ENCODE peak calls at places on chromosome 6, in nine cellular contexts. K is NCI-H345, J is neural crest cell, B is kidney epithelial cell, V is NCI-H2171, Z is COR-L47, T is tibial nerve, G is NAMALWA, Y is dermis blood vessel endothelial cell. L is an unnamed sample.

GRCh38 chr6:141326925-141327324 is 805.8 kb upstream of the GJE1 start:
- DNase-seq in K (no peak), J (no peak), B (no peak), V (no peak), Z (no peak), T (no peak), G (no peak), Y (peak), L (no peak)

GRCh38 chr6:2695464-2696095 is 55.1 kb downstream of the MYLK4 start:
- DNase-seq in K (no peak), J (no peak), B (no peak), V (no peak), Z (peak), T (no peak), G (peak), Y (peak), L (no peak)

GRCh38 chr6:145749632-145750031 is 14.3 kb upstream of the EPM2A start:
- DNase-seq in K (no peak), J (no peak), B (peak), V (no peak), Z (no peak), T (no peak), G (no peak), Y (peak), L (peak)

GRCh38 chr6:107769053-107769658 is 55.0 kb downstream of the SCML4 start:
- DNase-seq in K (no peak), J (no peak), B (no peak), V (no peak), Z (no peak), T (no peak), G (no peak), Y (no peak), L (no peak)

GRCh38 chr6:147787407-147787806 is 278.9 kb downstream of the SAMD5 start:
- DNase-seq in K (no peak), J (no peak), B (no peak), V (no peak), Z (peak), T (no peak), G (peak), Y (no peak), L (no peak)

GRCh38 chr6:132388291-132388690 is 13.0 kb downstream of the MOXD1 start:
- DNase-seq in K (no peak), J (no peak), B (no peak), V (no peak), Z (peak), T (no peak), G (no peak), Y (no peak), L (peak)

GRCh38 chr6:110529355-110529754 is 52.9 kb upstream of the SLC22A16 start:
- DNase-seq in K (no peak), J (no peak), B (peak), V (peak), Z (no peak), T (no peak), G (no peak), Y (peak), L (no peak)

GRCh38 chr6:30615219-30615957 is 1.7 kb downstream of the PPP1R10 start:
- DNase-seq in K (peak), J (peak), B (no peak), V (peak), Z (peak), T (no peak), G (peak), Y (peak), L (no peak)

GRCh38 chr6:47669684-47670515 is 28.5 kb upstream of the ADGRF4 start:
- DNase-seq in K (peak), J (no peak), B (peak), V (peak), Z (peak), T (no peak), G (no peak), Y (no peak), L (peak)

GRCh38 chr6:1382883-1383728 is 6.3 kb upstream of the FOXF2 start:
- DNase-seq in K (no peak), J (no peak), B (no peak), V (no peak), Z (no peak), T (no peak), G (no peak), Y (no peak), L (no peak)

GRCh38 chr6:111105578-111105977 is 18.3 kb downstream of the SLC16A10 start:
- DNase-seq in K (peak), J (no peak), B (peak), V (no peak), Z (no peak), T (no peak), G (no peak), Y (peak), L (peak)